ENCODE peak calls at places on chromosomes 1 and 21, in four cellular contexts. H, I, T and A are unnamed samples.
A peak's percentile ranks its signal among the peaks of the same experiment; 100 is the strongest.

GRCh38 chr1:245500546-245500945 is 345.8 kb downstream of the KIF26B start:
- DNase-seq in H (no peak), I (no peak), T (peak; percentile 66), A (no peak)

GRCh38 chr1:3069491-3070303 is 694 bp downstream of the PRDM16 start:
- DNase-seq in H (peak; percentile 71), I (no peak), T (peak; percentile 19), A (no peak)

GRCh38 chr1:178055093-178055492 is 38.8 kb upstream of the RASAL2 start:
- DNase-seq in H (peak; percentile 25), I (peak; percentile 68), T (no peak), A (no peak)

GRCh38 chr1:90122679-90123340 is 127.9 kb downstream of the ZNF326 start:
- DNase-seq in H (no peak), I (no peak), T (no peak), A (no peak)

GRCh38 chr1:13697738-13698137 is 2.2 kb upstream of the PRDM2 start:
- DNase-seq in H (no peak), I (no peak), T (no peak), A (no peak)

GRCh38 chr21:37582613-37583012 is 216.0 kb downstream of the DYRK1A start:
- DNase-seq in H (no peak), I (peak; percentile 56), T (peak; percentile 77), A (no peak)

GRCh38 chr1:50930193-50930592 is 29.9 kb downstream of the FAF1 start:
- DNase-seq in H (no peak), I (no peak), T (no peak), A (no peak)

GRCh38 chr1:222994506-222995229 is 148.4 kb downstream of the TLR5 start:
- DNase-seq in H (no peak), I (no peak), T (peak; percentile 73), A (no peak)

GRCh38 chr1:188386161-188386560 is 1557.4 kb downstream of the PLA2G4A start:
- DNase-seq in H (no peak), I (no peak), T (no peak), A (no peak)

DNA sequence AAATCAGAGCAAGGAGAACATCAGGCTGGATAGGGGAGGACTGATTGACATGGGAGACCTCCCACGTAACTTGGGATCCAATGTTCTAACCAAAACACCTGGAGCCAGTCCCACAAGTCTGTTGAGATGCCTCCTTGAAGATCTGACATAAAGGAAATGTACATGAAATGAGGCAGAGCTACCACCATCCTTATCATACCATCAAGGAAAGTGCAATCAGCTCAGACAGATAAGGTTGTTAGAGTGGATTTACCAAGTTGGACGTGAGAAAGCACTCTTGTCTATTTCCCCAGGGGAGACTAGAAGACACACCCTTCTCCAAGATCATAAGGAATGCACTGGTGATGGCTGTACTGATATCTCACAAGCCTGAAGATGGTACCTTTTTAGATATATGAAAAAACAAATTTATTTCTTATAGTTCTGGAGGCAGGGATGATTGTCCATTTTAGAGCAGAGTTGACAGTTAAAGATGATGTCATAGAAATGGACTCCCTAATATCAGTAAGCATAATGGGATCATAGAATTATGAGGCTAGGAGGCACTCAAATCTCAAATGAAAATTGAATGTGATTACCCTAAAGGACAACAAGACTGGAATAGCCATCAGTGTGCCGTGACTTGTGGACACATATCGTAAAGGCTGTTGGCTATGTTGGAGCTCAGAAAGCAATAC is 129.1 kb upstream of the RAB4A start:
- DNase-seq in H (no peak), I (no peak), T (no peak), A (no peak)
- H3K36me3 ChIP-seq in H (no peaks in the 10 kb centered on the region), I (no peaks in the 10 kb centered on the region), T (no peaks in the 10 kb centered on the region), A (no peaks in the 10 kb centered on the region)

DNA sequence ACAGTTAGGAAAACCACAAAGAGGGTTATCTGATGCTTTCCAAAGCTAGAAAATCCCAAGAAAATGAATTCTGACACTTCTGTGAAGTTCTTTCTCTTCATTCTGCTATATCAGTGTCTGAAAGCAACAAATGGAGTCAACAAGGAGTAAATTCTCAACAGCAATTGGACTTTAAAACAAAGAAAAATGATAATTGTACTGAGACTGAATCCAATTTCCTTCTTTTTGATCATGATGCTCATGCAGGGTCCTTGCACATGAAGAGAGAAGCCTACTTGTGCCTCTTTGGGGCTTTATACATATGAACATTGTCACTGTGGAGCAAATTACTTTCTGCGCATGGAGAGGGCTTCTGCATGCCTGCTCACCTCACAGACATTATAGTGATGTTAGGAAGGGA is at the start of gene OR10J5:
- DNase-seq in H (no peak), I (no peak), T (no peak), A (no peak)
- H3K4me3 ChIP-seq in H (no peak within 1 kb of the TSS), I (no peak within 1 kb of the TSS), T (no peak within 1 kb of the TSS), A (no peak within 1 kb of the TSS)

DNA sequence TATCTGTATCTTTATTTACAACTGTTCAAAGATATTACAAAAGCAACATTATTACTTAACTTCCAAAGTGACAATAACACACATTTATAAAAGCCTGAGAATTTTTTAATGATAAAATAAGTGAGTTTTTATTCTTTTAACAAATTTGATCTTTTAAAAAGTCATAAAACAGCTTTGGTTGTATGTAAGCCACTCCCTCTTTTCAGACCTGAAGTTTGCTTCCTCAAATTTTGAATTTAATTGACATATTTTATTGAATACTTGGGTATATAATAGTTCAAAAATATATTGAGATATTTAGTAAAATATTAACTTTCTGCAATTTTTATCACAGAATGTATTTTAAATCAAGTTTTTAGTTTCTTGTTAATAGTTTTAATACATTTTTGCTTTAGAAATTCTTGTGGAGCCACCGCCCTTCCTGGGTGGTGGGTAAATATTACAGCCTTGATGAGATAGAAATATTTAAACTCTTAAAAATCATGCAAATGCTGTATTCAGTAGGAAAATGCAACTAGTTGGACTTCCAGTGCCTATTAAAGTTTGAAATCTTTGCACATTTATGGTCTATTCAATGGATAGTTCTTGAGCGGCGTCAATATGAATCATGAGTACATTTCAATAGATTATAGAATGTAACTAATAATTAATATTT is 868 bp downstream of the PTPRC start:
- DNase-seq in H (no peak), I (no peak), T (no peak), A (no peak)
- H3K4me1 ChIP-seq in H (no peaks in the 10 kb centered on the region), I (no peaks in the 10 kb centered on the region), T (no peaks in the 10 kb centered on the region), A (peaks cover 33% of the 10 kb centered on the region)

GRCh38 chr1:68162761-68163160 is 69.6 kb downstream of the WLS start:
- DNase-seq in H (no peak), I (no peak), T (no peak), A (no peak)
- H3K36me3 ChIP-seq in H (peaks cover 3% of the 10 kb centered on the region), I (peaks cover 16% of the 10 kb centered on the region), T (peaks cover 31% of the 10 kb centered on the region), A (no peaks in the 10 kb centered on the region)

GRCh38 chr21:31136891-31137290 is 98.6 kb upstream of the KRTAP19-8 start:
- DNase-seq in H (no peak), I (peak; percentile 53), T (peak; percentile 74), A (no peak)
- H3K4me3 ChIP-seq in H (no peak overlapping the region), I (no peak overlapping the region), T (no peak overlapping the region), A (no peak overlapping the region)

DNA sequence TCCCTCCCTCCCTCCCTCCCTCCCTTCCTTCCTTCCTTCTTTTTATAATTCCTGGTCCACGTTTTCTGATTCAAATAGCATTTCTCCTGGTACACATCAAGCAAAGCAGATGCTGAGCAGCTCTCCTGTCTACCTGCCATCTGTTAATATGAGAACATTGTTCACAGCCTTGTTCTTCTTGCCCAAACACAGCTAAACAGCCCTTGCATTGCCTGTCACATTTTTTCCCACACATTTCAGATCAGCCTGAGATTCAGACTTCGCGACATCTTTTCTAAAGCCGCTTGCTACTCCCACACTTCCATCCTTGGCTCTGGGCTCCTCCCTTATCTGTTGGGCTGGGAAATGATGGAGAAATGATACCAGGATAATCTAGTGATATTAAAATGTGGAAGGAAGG is 200.5 kb downstream of the PCP4 start:
- DNase-seq in H (no peak), I (no peak), T (no peak), A (no peak)
- H3K4me1 ChIP-seq in H (no peaks in the 10 kb centered on the region), I (no peaks in the 10 kb centered on the region), T (no peaks in the 10 kb centered on the region), A (no peaks in the 10 kb centered on the region)